ENCODE peak calls at places on chromosome 15, in four cellular contexts. G, B, Z and W are unnamed samples.

GRCh38 chr15:90819390-90819789 is 49.0 kb upstream of the FURIN start:
- DNase-seq in G (no peak), B (no peak), Z (no peak), W (no peak)

GRCh38 chr15:98428253-98428989 is 219.9 kb upstream of the IGF1R start:
- DNase-seq in B (peak; percentile 89), Z (peak; percentile 85), G (peak; percentile 85), W (peak; percentile 76)

GRCh38 chr15:99275525-99276128 is 24.3 kb downstream of the LRRC28 start:
- DNase-seq in B (no peak), Z (peak; percentile 22), G (no peak), W (no peak)

GRCh38 chr15:92271179-92271578 is 122.5 kb upstream of the ST8SIA2 start:
- DNase-seq in G (no peak), B (no peak), Z (no peak), W (peak; percentile 7)

GRCh38 chr15:50003786-50004334 is 115.2 kb downstream of the ATP8B4 start:
- DNase-seq in B (peak; percentile 89), G (peak; percentile 38), Z (peak; percentile 94), W (peak; percentile 86)

GRCh38 chr15:92343869-92344643 is 49.6 kb upstream of the ST8SIA2 start:
- DNase-seq in G (no peak), B (no peak), Z (peak; percentile 19), W (no peak)

GRCh38 chr15:66780172-66780972 is 78.3 kb downstream of the SMAD6 start:
- DNase-seq in G (no peak), Z (no peak), B (no peak), W (peak; percentile 80)

GRCh38 chr15:67715166-67715565 is 110.1 kb upstream of the SKOR1 start:
- DNase-seq in G (no peak), Z (no peak), B (no peak), W (no peak)

GRCh38 chr15:57519806-57520205 is 71.9 kb upstream of the MYZAP start:
- DNase-seq in B (no peak), G (no peak), Z (no peak), W (no peak)

GRCh38 chr15:76998661-76999285 is 3.8 kb downstream of the PSTPIP1 start:
- DNase-seq in G (no peak), Z (no peak), B (no peak), W (no peak)

GRCh38 chr15:76996076-76996525 is 1.2 kb downstream of the PSTPIP1 start:
- DNase-seq in Z (no peak), G (no peak), B (no peak), W (no peak)

GRCh38 chr15:76994496-76994895 is 430 bp upstream of the PSTPIP1 start:
- DNase-seq in G (no peak), B (no peak), Z (no peak), W (no peak)

GRCh38 chr15:76994971-76995945 is at the start of gene PSTPIP1:
- DNase-seq in Z (peak; percentile 11), B (no peak), G (peak; percentile 63), W (peak; percentile 48)

DNA sequence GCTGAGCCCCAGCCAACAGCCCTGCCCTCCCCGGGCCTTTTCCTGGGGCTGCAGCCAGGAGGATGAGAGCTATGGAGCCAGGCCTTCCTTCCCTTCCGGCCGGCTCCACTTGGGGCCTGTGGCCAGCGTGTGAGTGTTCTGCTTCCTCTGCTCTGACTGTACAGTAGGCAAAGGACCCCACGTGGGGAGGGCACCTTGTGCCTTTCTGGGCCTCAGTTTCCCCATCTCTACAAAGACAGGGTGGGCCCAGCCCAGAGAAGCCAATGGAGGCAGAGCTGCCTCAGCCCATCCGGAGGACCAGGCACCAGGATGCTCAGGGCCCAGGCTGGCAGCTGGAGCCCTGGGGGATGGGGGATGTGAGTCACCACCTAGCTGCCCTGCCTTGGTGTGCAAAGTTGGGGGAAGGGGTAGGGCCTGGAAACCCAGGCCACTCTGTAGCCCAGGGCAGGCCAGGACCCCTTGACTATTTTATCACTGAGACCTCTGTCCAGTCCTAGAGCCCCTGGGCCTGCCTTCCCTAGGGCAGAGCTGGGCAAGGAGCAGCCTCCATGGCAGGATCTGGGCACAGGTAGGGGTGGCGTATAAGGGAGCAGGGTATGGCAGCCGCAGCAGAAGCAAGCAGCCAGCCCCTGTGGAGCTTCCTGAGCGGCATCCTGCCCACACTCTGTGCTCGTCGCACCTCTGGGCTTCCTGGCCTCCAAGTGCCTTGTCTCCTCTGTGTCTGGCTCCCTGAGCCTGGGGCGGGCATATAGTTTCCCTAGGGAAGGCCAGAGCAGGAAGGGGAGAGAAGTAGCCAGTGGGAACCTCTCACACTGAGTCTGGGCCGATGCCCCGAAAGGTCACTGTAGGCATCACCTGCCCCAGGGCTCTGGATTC is 1.8 kb downstream of the PSTPIP1 start:
- DNase-seq in B (no peak), Z (no peak), G (no peak), W (peak; percentile 63)
- TF ChIP-seq CTCF in B (no peak), Z (no peak), G (no peak), W (no peak)

GRCh38 chr15:89665449-89666146 is 10.3 kb upstream of the KIF7 start:
- DNase-seq in G (peak; percentile 78), B (peak; percentile 66), Z (peak; percentile 56), W (peak; percentile 24)

GRCh38 chr15:89662893-89663673 is 7.8 kb upstream of the KIF7 start:
- DNase-seq in B (peak; percentile 32), G (no peak), Z (no peak), W (peak; percentile 91)

GRCh38 chr15:89664441-89664840 is 9.2 kb upstream of the KIF7 start:
- DNase-seq in G (no peak), B (no peak), Z (no peak), W (no peak)

GRCh38 chr15:89666147-89666857 is 11.0 kb upstream of the KIF7 start:
- DNase-seq in Z (no peak), B (no peak), G (no peak), W (no peak)

DNA sequence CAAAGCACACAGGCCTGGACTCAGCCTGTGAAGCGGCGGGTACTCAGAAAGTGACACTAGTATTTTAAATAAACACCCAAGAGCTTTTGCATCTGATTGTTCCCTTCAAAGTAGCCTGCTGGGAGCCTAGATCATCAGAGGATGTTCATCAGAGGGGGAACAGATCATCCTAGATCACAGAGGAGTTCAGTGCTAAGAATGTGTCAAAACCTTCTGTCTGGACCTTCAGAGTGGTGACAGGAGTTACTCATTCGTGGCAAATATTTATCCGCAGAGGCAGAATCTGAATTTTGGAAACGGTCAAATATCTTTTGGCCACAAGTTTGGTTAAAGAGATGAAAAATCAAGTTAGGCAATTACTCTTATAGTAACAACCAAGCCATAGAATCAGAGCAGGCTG is 9.7 kb upstream of the KIF7 start:
- DNase-seq in Z (no peak), B (no peak), G (no peak), W (no peak)
- TF ChIP-seq CTCF in Z (no peak), B (no peak), G (no peak), W (no peak)

DNA sequence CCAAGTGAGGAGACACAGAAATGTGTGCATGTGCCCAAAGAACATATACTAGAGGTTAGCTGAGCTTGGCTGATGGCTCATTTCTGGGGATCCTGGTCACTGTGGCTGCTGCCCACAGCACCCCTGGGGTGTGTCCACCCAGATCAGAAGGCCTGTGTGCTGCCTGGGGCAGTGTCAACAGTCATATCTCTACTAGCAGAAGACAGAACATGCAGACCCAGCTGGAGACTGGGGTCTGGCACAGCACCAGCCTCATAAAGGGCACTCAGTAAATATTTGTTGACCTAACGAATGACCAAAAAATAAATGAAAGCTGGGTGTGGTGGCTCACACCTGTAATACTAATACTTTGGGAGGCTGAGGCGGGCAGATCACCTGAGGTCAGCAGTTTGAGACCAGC is 16.4 kb downstream of the CHRNA3 start:
- DNase-seq in G (no peak), B (no peak), Z (no peak), W (no peak)
- TF ChIP-seq CTCF in G (no peak), B (no peak), Z (no peak), W (no peak)

DNA sequence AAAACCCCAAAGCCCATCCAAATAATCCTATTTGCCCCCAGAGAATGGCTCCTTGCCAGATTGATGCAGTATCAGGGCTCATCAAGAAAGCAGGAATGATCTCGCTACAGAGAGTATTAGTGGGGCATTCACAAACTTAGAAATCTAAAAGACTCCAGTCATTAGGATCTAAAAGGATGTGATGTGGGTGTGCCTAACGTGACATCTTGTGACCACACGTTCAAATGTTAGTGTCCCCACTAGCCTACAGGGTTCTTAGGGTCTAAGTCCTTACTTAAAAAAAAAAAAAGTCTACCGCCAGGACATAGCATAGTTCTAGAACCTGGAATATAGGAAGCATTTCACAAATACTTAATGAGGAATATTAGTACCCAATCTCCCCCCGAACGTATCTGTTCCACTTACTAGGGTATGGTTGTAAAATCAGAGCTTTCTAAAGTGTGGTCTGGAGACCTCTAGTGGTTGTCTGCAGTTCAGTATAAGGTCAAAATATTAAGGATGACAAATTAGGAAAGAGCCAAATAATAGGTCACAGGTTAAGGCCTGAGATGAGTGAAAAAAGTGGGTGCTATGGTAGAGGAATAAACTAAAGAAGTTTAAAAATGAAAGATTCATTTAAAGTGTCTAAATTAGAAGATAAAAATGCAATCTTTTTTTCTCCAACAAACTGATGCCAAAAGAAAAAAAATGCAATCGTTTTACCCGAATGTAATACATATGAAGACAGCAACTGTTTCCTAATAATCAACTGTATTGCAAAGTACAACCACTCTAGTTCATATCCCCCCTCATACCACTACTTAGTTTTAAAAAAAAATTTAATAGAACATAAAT is 4.2 kb upstream of the CHRM5 start:
- DNase-seq in Z (no peak), B (no peak), G (peak; percentile 28), W (peak; percentile 34)
- TF ChIP-seq CTCF in Z (no peak), B (peak; percentile 42), G (peak; percentile 75), W (peak; percentile 84)

DNA sequence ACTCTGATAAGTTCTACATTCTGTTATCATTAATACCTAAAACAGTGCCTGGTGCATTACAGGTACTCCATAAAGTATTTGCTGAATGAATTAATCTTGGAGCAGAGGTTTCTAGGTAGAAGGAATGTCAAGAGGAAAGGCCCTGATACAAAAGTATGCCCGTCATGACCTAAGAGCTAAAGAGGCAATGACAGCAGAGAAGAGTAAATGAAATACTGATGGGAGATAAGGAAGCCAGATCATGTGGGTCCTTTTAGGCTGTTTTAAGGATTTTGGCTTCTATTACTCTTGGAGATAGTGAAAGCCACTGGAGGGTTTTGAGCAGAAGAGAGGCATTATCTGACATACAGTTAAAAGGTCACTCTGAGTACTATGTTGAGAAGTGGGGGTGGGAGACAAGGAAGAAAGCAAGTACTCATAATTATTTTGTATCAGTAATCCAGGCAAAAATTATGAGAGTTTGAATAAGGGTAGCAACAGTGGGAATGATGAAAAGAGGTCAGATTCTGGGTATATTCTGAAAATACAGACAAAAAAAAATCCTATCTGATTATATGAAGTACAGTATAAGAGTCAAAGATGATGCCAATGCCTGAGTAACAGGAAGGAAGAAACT is 48.3 kb downstream of the DENND4A start:
- DNase-seq in G (no peak), Z (no peak), B (no peak), W (no peak)
- TF ChIP-seq CTCF in G (no peak), Z (no peak), B (no peak), W (no peak)

GRCh38 chr15:29364429-29365078 is 94.9 kb upstream of the NSMCE3 start:
- DNase-seq in B (no peak), G (no peak), Z (peak; percentile 46), W (peak; percentile 13)
- TF ChIP-seq CTCF in B (peak; percentile 42), G (peak; percentile 15), Z (no peak), W (no peak)

GRCh38 chr15:59725172-59725486 is 36.0 kb upstream of the BNIP2 start:
- DNase-seq in Z (no peak), B (no peak), G (no peak), W (no peak)
- TF ChIP-seq CTCF in Z (no peak), B (no peak), G (no peak), W (peak; percentile 45)

GRCh38 chr15:47987908-47988532 is 132.8 kb upstream of the SLC24A5 start:
- DNase-seq in Z (no peak), B (peak; percentile 14), G (peak; percentile 42), W (peak; percentile 57)
- TF ChIP-seq CTCF in Z (no peak), B (peak; percentile 50), G (peak; percentile 64), W (peak; percentile 85)

GRCh38 chr15:63778800-63779199 is 54.9 kb downstream of the HERC1 start:
- DNase-seq in G (no peak), B (no peak), Z (no peak), W (no peak)
- TF ChIP-seq CTCF in G (no peak), B (no peak), Z (no peak), W (no peak)